ENCODE peak calls at places on chromosomes 16 and 17, in five cellular contexts. V is NB4, C is H54, U is esophagus squamous epithelium, S is uterus. X is an unnamed sample.

GRCh38 chr16:67030221-67030962 is 1.4 kb downstream of the CBFB start:
- DNase-seq in C (no peak), S (no peak), V (no peak), U (no peak), X (no peak)

GRCh38 chr16:75402821-75403475 is 30.4 kb downstream of the CFDP1 start:
- DNase-seq in V (peak), S (no peak), U (no peak), C (no peak), X (no peak)

GRCh38 chr16:68332411-68333121 is 21.7 kb downstream of the PRMT7 start:
- DNase-seq in S (no peak), U (no peak), V (peak), C (no peak), X (no peak)

GRCh38 chr16:88886915-88887521 is 20.6 kb upstream of the PABPN1L start:
- DNase-seq in V (no peak), U (no peak), C (no peak), S (peak), X (no peak)

GRCh38 chr17:43732961-43733360 is 25.6 kb downstream of the SOST start:
- DNase-seq in U (no peak), V (no peak), C (no peak), S (no peak), X (no peak)

GRCh38 chr17:62703776-62704380 is 76.4 kb downstream of the MRC2 start:
- DNase-seq in C (peak), U (no peak), V (peak), S (peak), X (peak)

GRCh38 chr16:56609463-56609921 is 1.1 kb downstream of the MT2A start:
- DNase-seq in S (no peak), U (peak), C (no peak), V (peak), X (peak)

GRCh38 chr17:61361084-61361483 is 38.6 kb upstream of the TBX2 start:
- DNase-seq in V (no peak), S (no peak), U (no peak), C (peak), X (no peak)

GRCh38 chr16:8751481-8752311 is 45.7 kb downstream of the TMEM186 start:
- DNase-seq in V (no peak), U (no peak), S (no peak), C (peak), X (no peak)

GRCh38 chr17:61411114-61411943 is 11.7 kb downstream of the TBX2 start:
- DNase-seq in V (peak), S (peak), U (no peak), C (peak), X (peak)

GRCh38 chr17:15744885-15745284 is 12.8 kb downstream of the TBC1D26 start:
- DNase-seq in U (no peak), V (no peak), C (no peak), S (no peak), X (no peak)

GRCh38 chr17:49516190-49516589 is 21.1 kb downstream of the NGFR start:
- DNase-seq in U (no peak), S (peak), V (no peak), C (no peak), X (no peak)

GRCh38 chr17:42365136-42365535 is 23.1 kb downstream of the STAT3 start:
- DNase-seq in V (no peak), U (no peak), C (no peak), S (no peak), X (no peak)

GRCh38 chr16:17380613-17381012 is 90.1 kb downstream of the XYLT1 start:
- DNase-seq in C (no peak), S (no peak), V (no peak), U (no peak), X (no peak)

GRCh38 chr16:24645739-24646645 is 83.5 kb upstream of the TNRC6A start:
- DNase-seq in V (peak), S (no peak), U (no peak), C (peak), X (no peak)

GRCh38 chr17:4375039-4375748 is 8.7 kb upstream of the UBE2G1 start:
- DNase-seq in C (no peak), V (peak), U (no peak), S (no peak), X (peak)

GRCh38 chr17:78075011-78075410 is 53.5 kb downstream of the TMC6 start:
- DNase-seq in C (no peak), U (no peak), S (no peak), V (no peak), X (no peak)

GRCh38 chr16:5510819-5511370 is 413.3 kb upstream of the EEF2KMT start:
- DNase-seq in U (no peak), V (no peak), S (no peak), C (no peak), X (no peak)

GRCh38 chr17:78817123-78817522 is 23.5 kb downstream of the USP36 start:
- DNase-seq in S (no peak), U (no peak), C (no peak), V (no peak), X (no peak)

GRCh38 chr17:77963441-77963840 is 4.9 kb downstream of the TNRC6C start:
- DNase-seq in V (peak), S (no peak), C (peak), U (no peak), X (no peak)

GRCh38 chr16:1331712-1332617 is 1.5 kb upstream of the BAIAP3 start:
- DNase-seq in V (peak), C (peak), S (no peak), U (no peak), X (peak)

GRCh38 chr16:67022531-67023214 is 6.3 kb upstream of the CBFB start:
- DNase-seq in C (no peak), V (no peak), U (no peak), S (no peak), X (no peak)

GRCh38 chr17:68777856-68778694 is 176.9 kb upstream of the FAM20A start:
- DNase-seq in S (no peak), U (no peak), C (no peak), V (no peak), X (no peak)

GRCh38 chr17:64398330-64398729 is 7.7 kb upstream of the PECAM1 start:
- DNase-seq in U (no peak), V (no peak), S (no peak), C (no peak), X (no peak)

GRCh38 chr17:3920940-3921852 is 4.9 kb upstream of the P2RX1 start:
- DNase-seq in V (no peak), S (no peak), U (no peak), C (no peak), X (no peak)

GRCh38 chr17:41404024-41404651 is 6.7 kb upstream of the KRT31 start:
- DNase-seq in U (no peak), V (peak), C (peak), S (no peak), X (no peak)

DNA sequence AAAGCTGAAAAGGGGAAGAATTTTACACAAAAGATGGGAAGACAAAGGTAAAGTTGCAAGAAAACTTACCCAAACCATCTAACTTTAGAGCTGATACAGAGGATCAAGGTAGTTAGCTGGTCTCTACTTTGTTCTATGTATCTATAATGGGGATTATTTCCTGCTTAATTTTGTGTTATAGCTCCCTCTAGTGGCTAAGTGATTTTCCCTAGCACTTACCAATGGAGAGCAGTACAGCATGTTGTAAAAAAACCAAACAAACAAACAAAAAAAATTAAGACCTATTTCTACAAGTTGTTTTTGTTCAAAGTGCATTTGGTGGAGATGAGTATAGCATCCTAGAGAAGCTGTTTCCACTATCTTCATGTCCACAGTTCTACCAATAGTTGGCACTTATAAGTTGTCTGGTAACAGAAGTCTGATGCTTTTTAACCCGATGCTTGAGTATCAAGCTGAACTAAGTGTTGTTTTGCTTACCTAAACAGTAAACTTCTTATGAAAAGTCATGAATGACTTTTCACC is 7.5 kb downstream of the SRSF1 start:
- DNase-seq in U (no peak), S (no peak), V (peak), C (no peak), X (no peak)
- TF ChIP-seq POLR2A in U (no peak), S (no peak), V (no peak), C (no peak), X (peak)

DNA sequence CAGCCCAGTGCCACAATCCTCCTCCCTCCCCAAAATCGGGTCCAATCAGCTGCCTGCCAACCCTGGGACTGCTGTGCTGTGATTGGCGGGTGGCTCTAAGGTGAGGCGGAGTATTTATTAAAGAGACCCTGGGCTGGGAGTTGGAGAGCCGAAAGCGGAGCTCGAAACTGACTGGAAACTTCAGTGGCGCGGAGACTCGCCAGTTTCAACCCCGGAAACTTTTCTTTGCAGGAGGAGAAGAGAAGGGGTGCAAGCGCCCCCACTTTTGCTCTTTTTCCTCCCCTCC is at the start of gene SOX9:
- DNase-seq in U (no peak), S (no peak), V (no peak), C (peak), X (peak)
- TF ChIP-seq POLR2A in U (peak), S (peak), V (no peak), C (peak), X (peak)

DNA sequence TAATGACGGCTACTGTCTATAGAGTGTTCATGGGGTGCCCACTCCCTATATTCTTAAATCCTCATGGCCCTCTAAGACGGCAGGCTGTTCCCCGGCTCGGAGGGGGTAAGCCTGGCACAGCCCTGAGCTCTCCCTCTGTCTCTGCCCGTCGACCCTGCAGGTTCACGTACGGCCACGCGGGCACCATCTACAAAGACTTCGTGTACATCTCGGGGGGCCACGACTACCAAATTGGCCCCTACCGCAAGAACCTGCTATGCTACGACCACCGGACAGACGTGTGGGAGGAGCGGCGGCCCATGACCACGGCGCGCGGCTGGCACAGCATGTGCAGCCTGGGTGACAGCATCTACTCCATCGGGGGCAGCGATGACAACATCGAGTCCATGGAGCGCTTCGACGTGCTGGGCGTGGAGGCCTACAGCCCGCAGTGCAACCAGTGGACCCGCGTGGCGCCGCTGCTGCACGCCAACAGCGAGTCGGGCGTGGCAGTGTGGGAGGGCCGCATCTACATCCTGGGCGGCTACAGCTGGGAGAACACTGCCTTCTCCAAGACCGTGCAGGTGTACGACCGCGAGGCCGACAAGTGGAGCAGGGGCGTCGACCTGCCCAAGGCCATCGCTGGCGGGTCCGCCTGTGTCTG is 13.2 kb downstream of the KLHL36 start:
- DNase-seq in V (no peak), C (no peak), U (no peak), S (no peak), X (no peak)
- TF ChIP-seq POLR2A in V (no peak), C (no peak), U (no peak), S (no peak), X (no peak)

GRCh38 chr16:30407794-30408534 is 558 bp downstream of the ZNF771 start:
- DNase-seq in U (no peak), C (no peak), S (no peak), V (peak), X (no peak)

GRCh38 chr16:30401768-30402425 is 5.5 kb upstream of the ZNF771 start:
- DNase-seq in U (no peak), S (no peak), C (no peak), V (no peak), X (no peak)

GRCh38 chr16:30409125-30410060 is 2.0 kb downstream of the ZNF771 start:
- DNase-seq in C (peak), V (peak), S (peak), U (no peak), X (peak)

DNA sequence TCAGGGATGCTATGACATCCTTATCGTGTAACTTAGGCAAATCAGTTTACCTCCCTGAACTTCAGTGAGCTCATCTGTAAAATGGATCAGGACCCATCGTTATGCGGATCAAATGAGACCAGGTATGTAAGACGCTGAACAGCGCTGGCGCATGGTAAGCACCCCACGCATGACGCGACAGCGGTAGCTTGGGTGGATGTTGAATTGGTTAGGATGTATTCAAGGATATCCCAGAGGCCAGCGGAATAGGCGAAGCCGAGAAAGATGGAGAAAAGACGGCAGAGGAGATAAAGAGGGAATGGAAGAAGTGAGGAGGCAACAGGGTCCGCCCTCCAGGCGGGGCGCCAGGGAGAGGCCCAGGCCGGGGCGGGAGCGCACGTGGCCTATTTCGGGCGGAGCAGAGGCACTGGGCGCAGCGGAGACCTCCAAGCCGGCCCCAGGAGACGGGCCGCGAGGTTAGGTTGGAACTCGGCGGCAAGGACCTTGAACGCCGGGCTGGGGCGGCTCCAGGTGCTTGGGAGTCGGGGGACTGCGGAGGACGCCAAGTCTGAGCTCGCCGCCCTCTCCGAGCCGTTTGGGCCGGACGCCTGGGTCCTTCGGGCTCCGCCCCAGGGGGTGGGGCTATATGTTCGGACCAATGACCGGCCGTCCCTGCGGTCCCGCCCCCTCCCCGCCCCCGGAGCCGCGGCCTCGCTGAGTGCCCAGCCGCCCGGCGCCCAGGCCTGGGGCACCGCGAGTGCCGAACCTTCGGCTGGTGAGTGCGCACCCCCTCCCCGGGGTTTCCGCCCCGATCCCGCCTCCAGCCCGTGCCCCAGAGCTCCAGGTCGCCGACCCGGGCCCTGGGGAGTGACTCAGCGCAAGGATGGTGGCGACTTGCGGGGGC is at the start of gene ZNF771:
- DNase-seq in V (peak), C (peak), S (peak), U (peak), X (peak)
- TF ChIP-seq POLR2A in V (peak), C (no peak), S (peak), U (no peak), X (peak)

GRCh38 chr17:31152271-31152670 is 57.5 kb downstream of the NF1 start:
- DNase-seq in U (no peak), V (no peak), C (no peak), S (no peak), X (no peak)

GRCh38 chr17:31144427-31144826 is 49.6 kb downstream of the NF1 start:
- DNase-seq in V (no peak), S (no peak), U (no peak), C (no peak), X (no peak)

GRCh38 chr17:31147507-31148202 is 52.9 kb downstream of the NF1 start:
- DNase-seq in U (no peak), V (peak), S (no peak), C (no peak), X (no peak)

DNA sequence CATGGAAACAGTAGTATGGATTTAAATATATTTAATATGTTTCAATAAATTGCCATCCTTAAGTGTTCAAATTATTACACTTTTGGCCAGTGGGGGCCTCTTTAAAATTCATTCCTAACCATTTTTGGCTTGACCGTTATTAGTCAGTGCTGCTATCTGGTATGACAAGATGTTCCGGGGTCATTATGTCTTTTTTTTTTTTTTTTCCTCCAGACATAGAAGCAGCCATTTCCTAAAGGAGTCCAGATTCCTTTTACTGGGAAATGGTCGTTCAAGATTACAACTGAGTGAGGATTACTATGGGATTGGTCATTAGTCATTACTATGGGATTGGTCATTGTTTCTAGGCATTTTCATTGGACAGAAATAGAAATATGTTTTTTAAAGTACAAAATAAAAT is 53.4 kb downstream of the NF1 start:
- DNase-seq in S (no peak), U (no peak), V (no peak), C (no peak), X (no peak)
- TF ChIP-seq POLR2A in S (no peak), U (no peak), V (no peak), C (no peak), X (no peak)

GRCh38 chr17:47240375-47240764 is 13.3 kb upstream of the ITGB3 start:
- DNase-seq in C (no peak), S (no peak), V (no peak), U (no peak), X (no peak)
- TF ChIP-seq POLR2A in C (no peak), S (no peak), V (no peak), U (no peak), X (no peak)

GRCh38 chr17:7403043-7403901 is 625 bp downstream of the TMEM256 start:
- DNase-seq in C (peak), V (peak), U (no peak), S (peak), X (no peak)

GRCh38 chr17:7405413-7405881 is 1.6 kb upstream of the TMEM256 start:
- DNase-seq in C (no peak), U (no peak), S (no peak), V (no peak), X (no peak)

GRCh38 chr17:7404737-7405412 is 978 bp upstream of the TMEM256 start:
- DNase-seq in U (no peak), V (peak), C (peak), S (no peak), X (peak)

GRCh38 chr17:7405882-7406825 is 1.5 kb upstream of the NLGN2 start:
- DNase-seq in U (no peak), V (no peak), C (no peak), S (no peak), X (no peak)

GRCh38 chr17:7403902-7404736 is at the start of gene TMEM256:
- DNase-seq in C (peak), U (peak), S (peak), V (peak), X (peak)
- TF ChIP-seq POLR2A in C (peak), U (peak), S (peak), V (peak), X (peak)

GRCh38 chr16:81796585-81797346 is 17.7 kb downstream of the PLCG2 start:
- DNase-seq in C (no peak), V (peak), U (no peak), S (no peak), X (no peak)

GRCh38 chr16:81799138-81799504 is 20.0 kb downstream of the PLCG2 start:
- DNase-seq in C (no peak), V (no peak), S (no peak), U (no peak), X (no peak)

GRCh38 chr16:81798311-81799137 is 19.4 kb downstream of the PLCG2 start:
- DNase-seq in S (no peak), U (no peak), V (peak), C (no peak), X (peak)

GRCh38 chr16:81796035-81796434 is 16.9 kb downstream of the PLCG2 start:
- DNase-seq in V (peak), U (no peak), C (no peak), S (no peak), X (no peak)

DNA sequence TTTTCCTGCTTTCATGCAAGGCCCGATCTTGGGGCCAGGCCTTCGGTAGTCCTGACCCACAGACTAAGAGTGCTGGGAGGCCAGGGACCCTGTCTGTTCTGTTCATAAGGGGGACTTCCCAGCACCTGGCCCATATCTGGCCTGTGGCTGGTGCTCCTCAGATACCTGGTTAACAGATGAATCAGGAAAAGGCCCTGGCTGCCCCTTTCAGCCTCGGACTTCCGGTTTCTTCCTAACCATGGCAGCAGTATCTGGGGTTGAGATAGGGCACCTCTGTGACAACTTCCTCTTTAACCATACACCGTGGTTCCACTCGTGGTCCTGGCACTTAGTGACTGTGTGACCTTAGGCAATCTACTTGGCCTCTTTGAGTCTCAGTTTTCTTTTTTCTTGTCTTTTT is 18.4 kb downstream of the PLCG2 start:
- DNase-seq in S (no peak), C (no peak), U (no peak), V (peak), X (no peak)
- TF ChIP-seq POLR2A in S (no peak), C (no peak), U (no peak), V (no peak), X (no peak)

X was measured in GM12892.